ENCODE peak calls at places on chromosomes 7 and 10, in five cellular contexts. L is trophoblast cell, M is H1, C is neuronal stem cell, N is H9. B is an unnamed sample.

GRCh38 chr10:117136391-117136975 is 1.6 kb downstream of the VAX1 start:
- DNase-seq in L (no peak), M (no peak), C (no peak), N (peak), B (no peak)

GRCh38 chr10:70410608-70411007 is 6.7 kb downstream of the EIF4EBP2 start:
- DNase-seq in L (no peak), M (no peak), C (no peak), N (no peak), B (no peak)

GRCh38 chr10:4678023-4678950 is 147.7 kb upstream of the AKR1E2 start:
- DNase-seq in L (no peak), M (no peak), C (no peak), N (no peak), B (peak)

GRCh38 chr10:132149261-132149660 is 37.5 kb upstream of the DPYSL4 start:
- DNase-seq in L (no peak), M (no peak), C (no peak), N (no peak), B (no peak)

GRCh38 chr10:113552014-113552413 is 839 bp upstream of the HABP2 start:
- DNase-seq in L (no peak), M (no peak), C (no peak), N (no peak), B (no peak)

GRCh38 chr7:83594076-83594475 is 54.9 kb downstream of the SEMA3E start:
- DNase-seq in L (no peak), M (no peak), C (no peak), N (no peak), B (no peak)

GRCh38 chr10:79440281-79440680 is 5.1 kb downstream of the ZCCHC24 start:
- DNase-seq in L (no peak), M (no peak), C (no peak), N (no peak), B (no peak)

GRCh38 chr7:129617607-129618006 is 6.1 kb downstream of the NRF1 start:
- DNase-seq in L (no peak), M (no peak), C (no peak), N (no peak), B (peak)

GRCh38 chr10:112807013-112807412 is 143.0 kb upstream of the TCF7L2 start:
- DNase-seq in L (peak), M (no peak), C (no peak), N (peak), B (no peak)

GRCh38 chr10:78782441-78782840 is 286.3 kb upstream of the ZMIZ1 start:
- DNase-seq in L (no peak), M (no peak), C (no peak), N (no peak), B (no peak)

GRCh38 chr10:119253433-119254174 is 46.2 kb downstream of the GRK5 start:
- DNase-seq in L (peak), M (no peak), C (no peak), N (no peak), B (peak)

GRCh38 chr7:69664433-69664832 is 66.2 kb downstream of the AUTS2 start:
- DNase-seq in L (no peak), M (no peak), C (no peak), N (no peak), B (no peak)

GRCh38 chr7:139567647-139568345 is 44.3 kb downstream of the CLEC2L start:
- DNase-seq in L (no peak), M (no peak), C (no peak), N (no peak), B (no peak)

GRCh38 chr7:12212051-12212485 is 974 bp downstream of the TMEM106B start:
- DNase-seq in L (no peak), M (no peak), C (no peak), N (no peak), B (peak)

GRCh38 chr10:89029785-89030437 is 39.3 kb downstream of the FAS start:
- DNase-seq in L (peak), M (no peak), C (peak), N (peak), B (peak)

GRCh38 chr10:28215930-28216329 is 86.9 kb downstream of the MPP7 start:
- DNase-seq in L (no peak), M (no peak), C (no peak), N (no peak), B (no peak)

GRCh38 chr7:118087121-118087520 is 96.8 kb upstream of the LSM8 start:
- DNase-seq in L (no peak), M (no peak), C (no peak), N (no peak), B (no peak)

GRCh38 chr7:137628211-137628610 is 218.6 kb downstream of the DGKI start:
- DNase-seq in L (no peak), M (no peak), C (no peak), N (no peak), B (no peak)

GRCh38 chr7:126574838-126575250 is 677.9 kb downstream of the GRM8 start:
- DNase-seq in L (peak), M (peak), C (no peak), N (peak), B (no peak)

GRCh38 chr7:48140001-48140681 is 31.1 kb upstream of the ABCA13 start:
- DNase-seq in L (peak), M (no peak), C (no peak), N (no peak), B (peak)

GRCh38 chr10:788796-789748 is 99.6 kb upstream of the DIP2C start:
- DNase-seq in L (peak), M (no peak), C (peak), N (peak), B (peak)

GRCh38 chr7:1274876-1275684 is 42.4 kb downstream of the UNCX start:
- DNase-seq in L (no peak), M (no peak), C (no peak), N (no peak), B (no peak)

GRCh38 chr10:118564652-118565051 is 30.8 kb downstream of the PRLHR start:
- DNase-seq in L (no peak), M (no peak), C (peak), N (peak), B (no peak)

GRCh38 chr10:90350122-90350521 is 507.7 kb downstream of the HTR7 start:
- DNase-seq in L (no peak), M (no peak), C (no peak), N (no peak), B (no peak)

GRCh38 chr10:113558336-113558735 is 5.5 kb downstream of the HABP2 start:
- DNase-seq in L (peak), M (peak), C (peak), N (peak), B (peak)

GRCh38 chr7:70726951-70727378 is 405.0 kb upstream of the GALNT17 start:
- DNase-seq in L (peak), M (no peak), C (no peak), N (no peak), B (no peak)

GRCh38 chr7:35869810-35870209 is 69.0 kb downstream of the SEPTIN7 start:
- DNase-seq in L (no peak), M (no peak), C (no peak), N (no peak), B (peak)

GRCh38 chr10:28913850-28914249 is 236.5 kb downstream of the BAMBI start:
- DNase-seq in L (no peak), M (no peak), C (no peak), N (no peak), B (no peak)

GRCh38 chr10:29150010-29150409 is 138.9 kb upstream of the LYZL1 start:
- DNase-seq in L (no peak), M (no peak), C (no peak), N (no peak), B (no peak)

GRCh38 chr10:3828404-3829192 is 43.6 kb upstream of the KLF6 start:
- DNase-seq in L (peak), M (no peak), C (no peak), N (no peak), B (peak)

GRCh38 chr10:28314211-28314610 is 11.3 kb upstream of the MPP7 start:
- DNase-seq in L (no peak), M (no peak), C (no peak), N (no peak), B (no peak)

GRCh38 chr7:129489491-129489890 is 12.8 kb upstream of the SMKR1 start:
- DNase-seq in L (no peak), M (no peak), C (no peak), N (no peak), B (peak)

GRCh38 chr7:80255656-80256055 is 121.0 kb downstream of the GNAI1 start:
- DNase-seq in L (no peak), M (no peak), C (no peak), N (no peak), B (no peak)

GRCh38 chr10:75247797-75248196 is 12.0 kb upstream of the COMTD1 start:
- DNase-seq in L (no peak), M (no peak), C (no peak), N (no peak), B (no peak)

GRCh38 chr10:43070121-43071085 is 6.5 kb upstream of the RET start:
- DNase-seq in L (no peak), M (no peak), C (no peak), N (peak), B (no peak)
- H2BK12ac ChIP-seq in L (no peak), M (no peak), C (no peak), N (no peak), B (no peak)

DNA sequence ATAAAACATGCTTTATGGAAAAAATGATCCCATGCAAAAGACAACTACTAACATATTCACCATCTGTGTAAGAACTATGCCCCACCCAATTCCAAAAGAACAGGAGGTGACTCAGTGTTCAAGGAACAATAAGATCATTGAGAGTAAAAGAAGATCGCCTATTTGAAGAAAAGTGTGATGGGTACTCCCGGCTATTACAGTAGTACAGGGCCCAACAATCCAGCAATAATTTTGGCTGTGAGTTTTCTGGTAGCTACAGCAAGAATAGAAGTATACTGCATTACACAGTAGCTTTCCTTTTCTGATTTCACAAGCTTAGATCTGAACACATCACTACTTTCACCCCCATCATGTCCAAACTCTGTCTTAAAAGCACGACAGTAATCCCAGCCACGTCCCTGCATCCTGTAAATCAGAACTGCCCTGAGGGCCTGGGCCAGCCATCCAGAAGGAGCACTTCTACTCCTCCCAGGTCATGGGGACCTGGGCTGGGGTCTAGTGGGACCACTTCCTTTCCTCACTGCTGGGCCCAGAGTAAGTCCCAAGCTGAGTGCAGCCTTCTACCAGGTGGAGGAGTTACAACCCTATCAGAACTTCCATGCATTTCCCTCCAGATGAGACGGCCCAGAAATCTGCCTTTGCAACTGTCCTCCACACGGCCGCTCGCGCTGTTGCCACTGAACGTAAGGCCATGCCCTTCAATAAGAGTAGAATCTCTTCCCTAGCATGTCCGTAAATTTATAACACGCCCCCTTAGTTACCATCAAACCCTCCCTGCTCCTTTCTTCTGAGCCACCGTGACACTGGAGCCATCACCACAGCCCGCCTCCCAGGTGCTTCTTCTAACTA is 7.9 kb downstream of the ESYT2 start:
- DNase-seq in L (peak), M (no peak), C (no peak), N (no peak), B (peak)
- H2BK12ac ChIP-seq in L (peak), M (no peak), C (no peak), N (no peak), B (peak)

DNA sequence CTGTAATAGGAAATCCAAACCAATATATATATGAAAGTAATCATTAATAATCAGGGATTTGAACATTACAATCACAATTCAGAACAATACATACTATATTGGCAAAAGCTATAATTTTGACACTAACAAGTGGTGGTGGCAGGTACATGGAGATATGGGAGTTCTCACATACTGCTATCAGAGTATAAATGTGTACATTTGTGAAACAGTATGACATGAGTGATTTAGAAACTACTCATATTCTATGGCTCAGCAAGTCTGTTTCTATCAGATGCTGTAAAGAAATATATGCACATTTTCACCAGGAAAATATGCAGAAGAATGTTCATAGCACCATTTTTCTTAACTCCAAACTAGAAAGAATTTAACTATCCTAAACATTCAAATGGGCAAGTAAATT is 619.9 kb downstream of the SH2D4B start:
- DNase-seq in L (no peak), M (no peak), C (no peak), N (no peak), B (no peak)
- H2BK12ac ChIP-seq in L (no peak), M (no peak), C (no peak), N (no peak), B (no peak)

GRCh38 chr10:84234508-84234907 is 6.8 kb downstream of the LRIT1 start:
- DNase-seq in L (no peak), M (no peak), C (no peak), N (no peak), B (no peak)
- H2BK12ac ChIP-seq in L (no peak), M (no peak), C (no peak), N (no peak), B (no peak)

GRCh38 chr7:13259908-13260307 is 572.5 kb downstream of the ARL4A start:
- DNase-seq in L (no peak), M (no peak), C (no peak), N (no peak), B (no peak)

GRCh38 chr7:13262929-13263530 is 575.6 kb downstream of the ARL4A start:
- DNase-seq in L (no peak), M (no peak), C (peak), N (no peak), B (peak)

GRCh38 chr7:13257661-13258060 is 570.2 kb downstream of the ARL4A start:
- DNase-seq in L (no peak), M (no peak), C (no peak), N (no peak), B (peak)

DNA sequence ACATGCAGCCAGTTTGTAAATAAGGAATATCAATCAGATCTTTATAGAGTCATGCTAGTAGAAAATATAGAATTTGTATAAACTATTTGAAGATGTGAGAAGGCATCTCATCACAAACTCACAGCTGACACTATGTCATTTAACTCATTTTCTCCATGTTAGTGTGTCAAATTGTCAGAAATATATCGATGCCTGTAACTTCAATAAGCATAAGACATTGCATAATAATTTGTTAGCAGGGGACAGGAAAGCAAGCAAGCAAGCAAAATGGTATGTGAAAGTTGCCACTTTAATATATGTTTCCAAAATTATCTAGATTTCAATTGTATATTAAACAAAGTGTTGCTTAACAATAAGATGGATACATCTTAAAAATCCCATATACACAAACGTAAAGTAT is 571.0 kb downstream of the ARL4A start:
- DNase-seq in L (no peak), M (no peak), C (no peak), N (no peak), B (no peak)
- H2BK12ac ChIP-seq in L (no peak), M (no peak), C (no peak), N (no peak), B (no peak)

DNA sequence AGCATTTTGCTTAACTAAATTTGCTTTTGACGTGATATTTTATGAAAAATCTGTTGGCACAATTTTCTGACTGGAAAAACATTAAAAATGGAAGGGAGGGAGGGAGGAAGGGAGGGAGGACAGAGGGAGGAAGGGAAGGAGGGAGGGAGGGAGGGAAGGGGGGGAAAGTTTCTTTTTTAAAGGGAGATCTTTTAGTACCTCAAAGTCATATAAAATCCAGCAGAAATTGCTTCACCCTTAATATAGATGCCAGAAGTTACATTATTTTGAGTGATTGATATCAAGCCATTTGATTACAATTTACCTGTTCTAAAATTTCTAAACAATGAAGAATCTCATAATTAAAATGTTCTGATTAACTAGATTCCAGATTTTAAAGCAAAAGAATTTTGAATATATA is 68.9 kb downstream of the CABCOCO1 start:
- DNase-seq in L (no peak), M (no peak), C (no peak), N (no peak), B (no peak)
- H2BK12ac ChIP-seq in L (no peak), M (no peak), C (no peak), N (no peak), B (no peak)

GRCh38 chr7:40833541-40834234 is 698.9 kb downstream of the SUGCT start:
- DNase-seq in L (no peak), M (no peak), C (no peak), N (no peak), B (peak)
- H2BK12ac ChIP-seq in L (peak), M (no peak), C (no peak), N (no peak), B (no peak)

GRCh38 chr10:58925381-58925780 is 251.1 kb upstream of the PHYHIPL start:
- DNase-seq in L (no peak), M (no peak), C (no peak), N (no peak), B (no peak)
- H2BK12ac ChIP-seq in L (no peak), M (no peak), C (no peak), N (no peak), B (no peak)

GRCh38 chr10:49240946-49241345 is 52.8 kb upstream of the TMEM273 start:
- DNase-seq in L (no peak), M (no peak), C (no peak), N (no peak), B (no peak)

GRCh38 chr10:49241365-49241764 is 53.2 kb upstream of the TMEM273 start:
- DNase-seq in L (no peak), M (no peak), C (no peak), N (no peak), B (peak)

GRCh38 chr10:49242604-49243003 is 54.4 kb upstream of the TMEM273 start:
- DNase-seq in L (no peak), M (no peak), C (no peak), N (no peak), B (no peak)

GRCh38 chr10:49243139-49243538 is 54.9 kb upstream of the TMEM273 start:
- DNase-seq in L (no peak), M (peak), C (no peak), N (peak), B (no peak)

GRCh38 chr10:49243610-49244283 is 55.2 kb upstream of the C10orf71 start:
- DNase-seq in L (no peak), M (no peak), C (no peak), N (no peak), B (no peak)
- H2BK12ac ChIP-seq in L (no peak), M (no peak), C (no peak), N (no peak), B (no peak)

B was measured in mesenchymal stem cell.